ENCODE peak calls at places on chromosome 5, in eight cellular contexts. H, Q, E, N, B, K, T and A are unnamed samples. For H3K4me1, the result is how much of the 10 kb centered on the place peaks cover.

GRCh38 chr5:83552275-83552674 is 80.7 kb downstream of the VCAN start:
- DNase-seq in H (no peak), Q (peak), E (no peak), N (no peak), B (no peak), K (no peak), T (no peak), A (no peak)

GRCh38 chr5:1209896-1210776 is 8.7 kb downstream of the SLC6A19 start:
- DNase-seq in H (no peak), Q (no peak), E (no peak), N (peak), B (no peak), K (no peak), T (no peak), A (peak)

GRCh38 chr5:84437673-84438315 is 53.1 kb upstream of the EDIL3 start:
- DNase-seq in H (no peak), Q (peak), E (no peak), N (no peak), B (no peak), K (no peak), T (no peak), A (no peak)

GRCh38 chr5:151060742-151061141 is 20.1 kb downstream of the TNIP1 start:
- DNase-seq in H (no peak), Q (no peak), E (no peak), N (no peak), B (no peak), K (no peak), T (no peak), A (no peak)

GRCh38 chr5:140351609-140352334 is 5.4 kb upstream of the HBEGF start:
- DNase-seq in H (peak), Q (peak), E (peak), N (no peak), B (no peak), K (peak), T (peak), A (no peak)

GRCh38 chr5:106269252-106269843 is 1401.4 kb downstream of the EFNA5 start:
- DNase-seq in H (no peak), Q (peak), E (peak), N (no peak), B (no peak), K (peak), T (no peak), A (no peak)

GRCh38 chr5:25649628-25650265 is 1005.0 kb upstream of the CDH10 start:
- DNase-seq in H (no peak), Q (no peak), E (no peak), N (no peak), B (no peak), K (no peak), T (no peak), A (peak)

GRCh38 chr5:76681287-76681686 is 34.6 kb upstream of the F2R start:
- DNase-seq in H (no peak), Q (no peak), E (no peak), N (no peak), B (no peak), K (no peak), T (no peak), A (no peak)

GRCh38 chr5:77230727-77231469 is 20.4 kb downstream of the PDE8B start:
- DNase-seq in H (no peak), Q (no peak), E (peak), N (no peak), B (no peak), K (no peak), T (no peak), A (no peak)

GRCh38 chr5:88085462-88085861 is 183.2 kb downstream of the TMEM161B start:
- DNase-seq in H (no peak), Q (no peak), E (no peak), N (no peak), B (no peak), K (no peak), T (no peak), A (no peak)

GRCh38 chr5:43903129-43903528 is 300.1 kb downstream of the NNT start:
- DNase-seq in H (no peak), Q (no peak), E (no peak), N (no peak), B (no peak), K (no peak), T (no peak), A (no peak)

GRCh38 chr5:92519717-92520632 is 1061.0 kb downstream of the NR2F1-AS1 start:
- DNase-seq in H (no peak), Q (no peak), E (no peak), N (no peak), B (no peak), K (no peak), T (no peak), A (no peak)

GRCh38 chr5:107470007-107470582 is 200.6 kb downstream of the EFNA5 start:
- DNase-seq in H (no peak), Q (peak), E (no peak), N (no peak), B (no peak), K (no peak), T (no peak), A (no peak)

GRCh38 chr5:68970617-68971016 is 123.2 kb upstream of the SLC30A5 start:
- DNase-seq in H (no peak), Q (no peak), E (no peak), N (no peak), B (no peak), K (no peak), T (no peak), A (no peak)

GRCh38 chr5:170633235-170634041 is 129.6 kb downstream of the KCNIP1 start:
- DNase-seq in H (peak), Q (peak), E (peak), N (peak), B (no peak), K (peak), T (no peak), A (no peak)

GRCh38 chr5:130102375-130102774 is 198.1 kb downstream of the CHSY3 start:
- DNase-seq in H (no peak), Q (no peak), E (no peak), N (no peak), B (no peak), K (no peak), T (no peak), A (no peak)

GRCh38 chr5:166302189-166302588 is 1989.3 kb upstream of the WWC1 start:
- DNase-seq in H (no peak), Q (no peak), E (no peak), N (no peak), B (no peak), K (no peak), T (no peak), A (no peak)

GRCh38 chr5:90020575-90021535 is 388.7 kb downstream of the CETN3 start:
- DNase-seq in H (no peak), Q (peak), E (no peak), N (no peak), B (no peak), K (no peak), T (no peak), A (no peak)

GRCh38 chr5:56327810-56328209 is 94.7 kb upstream of the ANKRD55 start:
- DNase-seq in H (no peak), Q (no peak), E (no peak), N (no peak), B (no peak), K (no peak), T (no peak), A (no peak)

GRCh38 chr5:44603496-44604272 is 205.1 kb upstream of the MRPS30 start:
- DNase-seq in H (no peak), Q (no peak), E (peak), N (no peak), B (peak), K (no peak), T (no peak), A (no peak)

GRCh38 chr5:149143470-149143869 is 2.2 kb downstream of the ABLIM3 start:
- DNase-seq in H (no peak), Q (no peak), E (no peak), N (no peak), B (no peak), K (no peak), T (no peak), A (no peak)

GRCh38 chr5:86757824-86758223 is 140.1 kb downstream of the COX7C start:
- DNase-seq in H (no peak), Q (peak), E (no peak), N (no peak), B (no peak), K (no peak), T (no peak), A (no peak)

GRCh38 chr5:35598707-35599370 is 18.8 kb upstream of the SPEF2 start:
- DNase-seq in H (peak), Q (no peak), E (peak), N (no peak), B (peak), K (peak), T (no peak), A (no peak)

DNA sequence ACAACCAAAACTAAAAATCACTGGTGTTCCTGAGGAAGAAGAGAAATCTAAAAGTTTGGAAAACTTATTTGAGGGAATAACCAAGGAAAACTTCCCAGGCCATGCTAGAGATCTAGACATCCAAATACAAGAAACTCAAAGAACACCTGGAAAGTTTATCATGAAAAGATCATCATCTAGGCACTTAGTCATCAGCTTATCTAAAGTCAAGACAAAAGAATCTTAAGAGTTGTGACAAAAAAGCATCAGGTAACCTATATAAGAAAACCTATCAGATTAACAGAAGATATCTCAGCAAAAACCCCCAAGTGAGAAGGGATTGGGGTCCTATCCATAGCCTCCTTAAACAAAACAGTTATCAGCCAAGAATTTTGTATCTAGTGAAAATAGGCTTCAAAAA is 17.1 kb upstream of the SPEF2 start:
- DNase-seq in H (no peak), Q (no peak), E (no peak), N (no peak), B (no peak), K (no peak), T (no peak), A (no peak)
- H3K4me1 ChIP-seq in H (under half), Q (under half), E (under half), N (under half), B (under half), K (under half), T (under half), A (under half)

GRCh38 chr5:78591972-78592700 is 56.4 kb downstream of the LHFPL2 start:
- DNase-seq in H (no peak), Q (no peak), E (no peak), N (no peak), B (no peak), K (no peak), T (no peak), A (no peak)
- H3K4me1 ChIP-seq in H (under half), Q (under half), E (under half), N (under half), B (under half), K (under half), T (under half), A (half or more)

GRCh38 chr5:176532795-176533194 is 4.4 kb downstream of the RNF44 start:
- DNase-seq in H (no peak), Q (no peak), E (no peak), N (no peak), B (no peak), K (no peak), T (no peak), A (no peak)
- H3K4me1 ChIP-seq in H (under half), Q (under half), E (under half), N (under half), B (under half), K (under half), T (half or more), A (under half)

DNA sequence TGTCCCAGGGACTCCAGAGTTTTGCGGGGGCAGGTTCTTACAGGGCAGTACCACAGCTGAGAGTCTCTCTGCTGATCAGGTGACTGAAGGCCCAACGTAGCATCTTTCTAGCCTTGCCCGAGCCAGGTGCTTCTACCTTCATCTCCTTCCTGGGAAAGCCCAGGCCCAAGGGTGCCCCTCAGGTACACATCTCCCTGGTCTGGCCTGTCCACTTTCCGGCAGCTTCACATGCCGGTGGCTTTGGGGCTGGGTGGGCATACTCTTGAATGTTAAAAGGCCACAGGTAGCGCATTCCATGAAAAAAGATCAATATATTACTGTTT is 5.7 kb upstream of the PHYKPL start:
- DNase-seq in H (no peak), Q (no peak), E (no peak), N (no peak), B (no peak), K (no peak), T (no peak), A (peak)
- H3K4me1 ChIP-seq in H (under half), Q (under half), E (under half), N (under half), B (under half), K (under half), T (half or more), A (under half)

DNA sequence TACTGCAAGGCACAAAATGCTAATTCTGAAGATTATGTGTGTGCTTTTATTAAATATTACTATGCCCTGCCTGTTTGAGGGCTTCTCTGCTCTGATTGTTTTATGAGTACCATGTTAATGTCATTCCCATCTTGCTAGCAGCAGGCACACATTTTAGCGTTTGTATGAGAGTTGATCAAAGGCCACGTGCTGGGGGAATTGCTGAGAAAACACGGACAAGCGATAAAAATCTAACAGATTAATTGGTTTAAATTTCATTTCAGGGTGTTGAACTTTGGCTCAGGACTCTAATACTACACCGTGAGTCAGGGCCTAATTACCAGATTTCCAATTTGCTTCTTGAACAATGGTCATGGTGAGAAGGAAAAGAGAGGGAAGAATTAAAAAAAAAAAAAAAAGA is 298.4 kb downstream of the EBF1 start:
- DNase-seq in H (no peak), Q (no peak), E (no peak), N (no peak), B (no peak), K (no peak), T (no peak), A (no peak)
- H3K4me1 ChIP-seq in H (under half), Q (under half), E (under half), N (under half), B (under half), K (under half), T (under half), A (under half)

DNA sequence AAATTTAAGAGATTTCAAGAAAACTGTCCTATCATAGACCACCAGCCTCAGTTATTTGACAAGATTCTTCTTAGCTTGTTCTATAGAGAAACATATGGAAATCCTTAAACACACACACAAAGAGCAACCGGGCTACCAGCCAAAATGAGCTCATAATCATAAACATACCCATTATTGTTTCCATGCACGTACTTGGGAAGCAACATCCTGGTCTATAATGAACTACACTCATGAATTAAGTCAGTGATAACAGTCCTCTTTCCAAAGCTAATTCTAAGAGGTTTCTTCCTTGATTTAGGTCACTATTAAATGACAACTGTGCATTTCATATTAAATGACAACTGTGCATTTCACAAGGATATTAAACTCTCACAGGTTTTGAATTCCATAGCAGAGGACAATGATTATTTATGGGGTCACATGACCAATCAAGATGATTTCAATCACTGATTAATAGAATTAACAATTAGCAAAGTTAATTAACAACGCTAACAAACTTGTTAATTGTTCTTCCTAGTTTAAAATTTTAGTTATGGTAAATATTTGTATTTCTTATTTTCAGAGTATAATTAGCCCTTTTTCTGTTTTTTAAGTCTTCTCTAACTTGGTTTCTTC is 77.0 kb downstream of the OXCT1 start:
- DNase-seq in H (no peak), Q (peak), E (no peak), N (no peak), B (no peak), K (no peak), T (no peak), A (no peak)
- H3K4me1 ChIP-seq in H (under half), Q (under half), E (under half), N (under half), B (under half), K (under half), T (under half), A (under half)

DNA sequence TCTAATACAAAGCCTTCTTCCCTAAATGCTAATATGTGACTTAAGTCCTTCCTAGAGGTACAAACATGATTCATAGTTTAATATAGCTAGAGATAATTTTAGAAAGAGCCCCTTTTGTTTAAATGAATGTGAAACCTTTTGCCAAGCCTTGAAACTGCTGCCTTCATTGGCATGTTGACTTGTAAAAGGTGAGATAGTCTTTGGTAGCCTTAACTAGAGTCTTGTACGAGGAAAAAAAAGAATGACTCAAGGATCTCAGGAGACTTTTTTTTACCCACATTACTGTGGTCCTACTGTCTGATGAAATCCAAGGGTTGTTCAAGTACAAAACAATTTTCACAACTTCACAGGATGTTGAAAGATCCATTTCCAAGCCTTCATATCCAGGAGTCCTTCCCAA is 61.2 kb upstream of the FST start:
- DNase-seq in H (no peak), Q (peak), E (no peak), N (no peak), B (no peak), K (no peak), T (no peak), A (no peak)
- H3K4me1 ChIP-seq in H (under half), Q (under half), E (under half), N (under half), B (under half), K (under half), T (under half), A (under half)

DNA sequence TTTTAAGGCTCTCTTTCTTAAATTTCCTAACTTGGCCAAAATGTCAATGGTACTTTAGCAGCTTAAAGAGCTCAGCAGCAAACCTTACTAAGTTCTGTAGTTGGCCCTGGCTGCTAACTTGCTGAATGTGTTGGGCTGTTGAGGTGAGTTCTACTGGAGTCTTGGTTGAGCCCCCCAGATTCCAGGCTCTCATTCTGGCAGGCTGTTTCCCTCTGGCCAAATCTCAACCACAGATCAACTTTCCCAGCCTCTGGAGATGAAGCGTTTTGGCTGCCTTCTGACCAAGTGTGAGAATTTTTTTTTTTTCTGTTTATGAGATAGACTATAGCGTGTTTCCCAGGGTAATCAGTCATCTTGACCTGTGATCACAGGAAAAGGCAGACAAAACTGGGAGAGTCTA is 343.7 kb downstream of the EBF1 start:
- DNase-seq in H (no peak), Q (no peak), E (no peak), N (no peak), B (no peak), K (no peak), T (no peak), A (no peak)
- H3K4me1 ChIP-seq in H (under half), Q (under half), E (under half), N (under half), B (under half), K (under half), T (under half), A (under half)